ENCODE peak calls at places on chromosomes 16 and 17, in eight cellular contexts. J is progenitor cell of endocrine pancreas, V is neural crest cell, H is NCI-H1105, C is aorta, L is GM12865, D is AG08396, E is T follicular helper cell. U is an unnamed sample.

GRCh38 chr17:79791354-79792123 is 5.3 kb downstream of the CBX8 start:
- DNase-seq in D (no peak), V (no peak), C (peak; percentile 78), H (no peak), J (no peak), L (no peak), E (no peak), U (no peak)

GRCh38 chr17:49266233-49266632 is 35.6 kb upstream of the PHOSPHO1 start:
- DNase-seq in D (no peak), V (no peak), L (no peak), J (no peak), E (no peak), C (no peak), H (no peak), U (no peak)

GRCh38 chr16:88646345-88647034 is 4.4 kb downstream of the CYBA start:
- DNase-seq in J (no peak), C (no peak), D (no peak), V (no peak), E (no peak), L (no peak), H (no peak), U (no peak)

GRCh38 chr17:64938925-64939474 is 19.7 kb upstream of the LRRC37A3 start:
- DNase-seq in D (peak; percentile 53), E (no peak), C (no peak), L (peak; percentile 60), J (no peak), V (peak; percentile 42), H (no peak), U (peak; percentile 19)

GRCh38 chr16:84348386-84348785 is 20.0 kb upstream of the ATP2C2 start:
- DNase-seq in C (peak; percentile 1), L (no peak), E (no peak), J (no peak), H (no peak), D (no peak), V (no peak), U (no peak)

GRCh38 chr17:75313941-75314550 is 24.8 kb upstream of the SLC25A19 start:
- DNase-seq in V (no peak), J (no peak), E (no peak), C (no peak), L (peak; percentile 84), D (peak; percentile 50), H (no peak), U (no peak)

GRCh38 chr17:69961488-69962145 is 113.4 kb upstream of the KCNJ16 start:
- DNase-seq in H (peak; percentile 43), L (no peak), C (no peak), V (no peak), J (no peak), D (peak; percentile 20), E (no peak), U (peak; percentile 3)

GRCh38 chr17:44198721-44199552 is 747 bp downstream of the ATXN7L3 start:
- DNase-seq in D (peak; percentile 89), C (peak; percentile 86), H (no peak), V (peak; percentile 41), E (peak; percentile 39), L (peak; percentile 79), J (peak; percentile 56), U (peak; percentile 68)

GRCh38 chr17:13477180-13477611 is 124.5 kb downstream of the HS3ST3A1 start:
- DNase-seq in V (no peak), H (no peak), J (no peak), C (no peak), L (no peak), D (peak; percentile 24), E (no peak), U (no peak)

GRCh38 chr17:17303010-17303846 is at the start of gene NT5M:
- DNase-seq in C (peak; percentile 90), V (peak; percentile 66), D (peak; percentile 91), L (peak; percentile 84), J (peak; percentile 46), H (peak; percentile 85), E (peak; percentile 47), U (peak; percentile 89)

GRCh38 chr17:72725432-72726068 is 366.9 kb downstream of the SLC39A11 start:
- DNase-seq in J (peak; percentile 35), D (peak; percentile 72), V (peak; percentile 56), E (peak; percentile 12), L (peak; percentile 76), H (peak; percentile 54), C (no peak), U (peak; percentile 61)

GRCh38 chr17:64741038-64741641 is 79.0 kb upstream of the SMURF2 start:
- DNase-seq in E (no peak), C (no peak), H (no peak), L (no peak), J (no peak), V (no peak), D (no peak), U (peak; percentile 32)

GRCh38 chr16:30958164-30959083 is 870 bp downstream of the SETD1A start:
- DNase-seq in J (peak; percentile 63), H (no peak), E (peak; percentile 57), V (peak; percentile 50), D (peak; percentile 91), C (peak; percentile 88), L (peak; percentile 71), U (peak; percentile 68)

GRCh38 chr16:50670476-50670875 is 10.6 kb downstream of the SNX20 start:
- DNase-seq in J (no peak), V (no peak), L (no peak), C (peak; percentile 49), E (no peak), D (no peak), H (no peak), U (no peak)

GRCh38 chr17:745406-745805 is 6.7 kb downstream of the GEMIN4 start:
- DNase-seq in V (no peak), H (no peak), J (no peak), E (no peak), D (no peak), C (no peak), L (no peak), U (no peak)

GRCh38 chr16:4058386-4058785 is 57.9 kb downstream of the ADCY9 start:
- DNase-seq in E (no peak), V (no peak), H (no peak), D (no peak), L (no peak), J (no peak), C (no peak), U (no peak)

GRCh38 chr17:8292639-8293395 is 2.4 kb downstream of the SLC25A35 start:
- DNase-seq in V (no peak), J (no peak), L (peak; percentile 51), E (no peak), H (no peak), C (no peak), D (no peak), U (peak; percentile 16)

GRCh38 chr16:68605746-68606145 is 39.4 kb upstream of the CDH3 start:
- DNase-seq in V (no peak), C (no peak), H (no peak), E (no peak), J (no peak), L (no peak), D (no peak), U (peak; percentile 13)

GRCh38 chr17:32609085-32609484 is 122.3 kb downstream of the CDK5R1 start:
- DNase-seq in E (peak; percentile 53), J (no peak), L (peak; percentile 74), H (peak; percentile 21), V (no peak), D (no peak), C (no peak), U (peak; percentile 86)

GRCh38 chr17:20073056-20073979 is 64.2 kb downstream of the SPECC1 start:
- DNase-seq in D (no peak), V (no peak), C (peak; percentile 85), L (peak; percentile 62), J (no peak), E (no peak), H (no peak), U (peak; percentile 73)

GRCh38 chr17:42655528-42655927 is 3.6 kb upstream of the TUBG2 start:
- DNase-seq in C (no peak), D (peak; percentile 48), J (no peak), E (no peak), H (no peak), V (no peak), L (no peak), U (no peak)

GRCh38 chr16:21656795-21657768 is 4.7 kb upstream of the IGSF6 start:
- DNase-seq in J (no peak), E (peak; percentile 27), H (peak; percentile 12), V (peak; percentile 36), D (peak; percentile 76), L (peak; percentile 66), C (no peak), U (peak; percentile 74)

GRCh38 chr16:51103590-51103989 is 47.5 kb downstream of the SALL1 start:
- DNase-seq in L (no peak), H (no peak), V (no peak), C (no peak), E (no peak), J (no peak), D (no peak), U (no peak)

GRCh38 chr17:83125515-83126274 is 46.3 kb downstream of the METRNL start:
- DNase-seq in E (no peak), D (no peak), C (peak; percentile 74), J (no peak), L (no peak), V (no peak), H (no peak), U (peak; percentile 70)

GRCh38 chr17:38879878-38880727 is 10.2 kb downstream of the LASP1 start:
- DNase-seq in L (no peak), D (peak; percentile 85), E (no peak), V (no peak), J (no peak), C (peak; percentile 84), H (no peak), U (no peak)

GRCh38 chr16:1311212-1311737 is 1.8 kb downstream of the UBE2I start:
- DNase-seq in C (no peak), J (no peak), E (no peak), L (peak; percentile 3), D (no peak), V (no peak), H (no peak), U (no peak)

GRCh38 chr17:70857351-70857750 is 688.0 kb downstream of the KCNJ2 start:
- DNase-seq in E (no peak), C (no peak), J (no peak), H (no peak), D (no peak), V (no peak), L (no peak), U (no peak)

GRCh38 chr17:57649731-57650484 is 95.2 kb downstream of the CCDC182 start:
- DNase-seq in E (no peak), L (no peak), V (no peak), J (no peak), C (no peak), D (no peak), H (no peak), U (no peak)

GRCh38 chr16:17070882-17071592 is 399.7 kb downstream of the XYLT1 start:
- DNase-seq in E (peak; percentile 88), V (peak; percentile 6), H (peak; percentile 86), J (no peak), C (no peak), L (peak; percentile 97), D (no peak), U (peak; percentile 87)